ENCODE peak calls at places on chromosomes 7 and 10, in nine cellular contexts. M is Peyer's patch, G is sigmoid colon, A is transverse colon, T is IMR-90, D is prostate gland, I is body of pancreas, S is A549, R is stomach. H is an unnamed sample.

GRCh38 chr7:55556492-55556891 is 15.8 kb downstream of the VOPP1 start:
- DNase-seq in R (no peak), I (no peak), M (no peak), G (no peak), D (no peak), T (no peak), A (no peak), S (no peak), H (no peak)

GRCh38 chr10:108556176-108556575 is 1367.1 kb downstream of the XPNPEP1 start:
- DNase-seq in A (no peak), R (no peak), S (no peak), M (no peak), T (no peak), I (no peak), G (no peak), D (no peak), H (no peak)

GRCh38 chr10:124791378-124792348 is at the start of gene EEF1AKMT2:
- DNase-seq in S (peak), D (peak), T (peak), G (peak), M (peak), I (peak), A (peak), R (peak), H (peak)

GRCh38 chr10:119153661-119154060 is 11.9 kb downstream of the SFXN4 start:
- DNase-seq in R (no peak), T (no peak), A (no peak), I (no peak), S (no peak), G (peak), D (no peak), M (no peak), H (no peak)

GRCh38 chr10:107733731-107734130 is 569.2 kb upstream of the SORCS1 start:
- DNase-seq in T (no peak), A (no peak), R (no peak), D (no peak), G (no peak), S (no peak), M (no peak), I (no peak), H (no peak)

GRCh38 chr10:34814228-34815173 is 595 bp downstream of the PARD3 start:
- DNase-seq in A (peak), D (peak), T (peak), I (peak), G (peak), S (peak), R (peak), M (peak), H (peak)

GRCh38 chr10:99658622-99659030 is 683 bp upstream of the ENTPD7 start:
- DNase-seq in R (peak), M (peak), I (peak), S (no peak), T (peak), D (peak), G (no peak), A (peak), H (peak)

GRCh38 chr10:89837173-89838001 is 136.0 kb downstream of the KIF20B start:
- DNase-seq in D (peak), A (peak), T (peak), I (peak), G (peak), M (peak), R (peak), S (no peak), H (no peak)

GRCh38 chr10:48526371-48526821 is 78.5 kb downstream of the ARHGAP22 start:
- DNase-seq in T (peak), S (no peak), A (no peak), M (no peak), D (no peak), R (peak), I (no peak), G (no peak), H (no peak)

GRCh38 chr7:151838861-151839381 is 38.0 kb downstream of the PRKAG2 start:
- DNase-seq in M (no peak), T (no peak), I (no peak), D (no peak), A (peak), S (no peak), G (no peak), R (no peak), H (no peak)

GRCh38 chr7:102404005-102404861 is 8.1 kb downstream of the PRKRIP1 start:
- DNase-seq in G (no peak), S (peak), D (no peak), R (no peak), I (peak), M (no peak), T (peak), A (peak), H (peak)

GRCh38 chr7:124784879-124785818 is 19.6 kb upstream of the GPR37 start:
- DNase-seq in M (no peak), D (peak), I (peak), G (no peak), S (peak), T (peak), A (peak), R (peak), H (peak)

GRCh38 chr7:12847001-12847400 is 159.6 kb downstream of the ARL4A start:
- DNase-seq in R (no peak), G (no peak), T (no peak), D (no peak), M (no peak), I (no peak), S (no peak), A (no peak), H (no peak)

GRCh38 chr7:49433794-49434193 is 339.6 kb upstream of the VWC2 start:
- DNase-seq in A (no peak), D (no peak), G (no peak), T (no peak), I (no peak), M (no peak), R (no peak), S (no peak), H (no peak)

GRCh38 chr10:14601872-14602725 is 172.6 kb downstream of the FAM107B start:
- DNase-seq in M (peak), I (peak), T (peak), R (peak), D (no peak), A (peak), S (peak), G (no peak), H (peak)
- H3K4me3 ChIP-seq in M (peak), I (no peak), T (peak), R (peak), D (no peak), A (peak), S (peak), G (no peak), H (no peak)

GRCh38 chr7:2934211-2934731 is 90.2 kb upstream of the GNA12 start:
- DNase-seq in D (no peak), A (no peak), G (peak), M (peak), T (peak), R (no peak), S (peak), I (no peak), H (no peak)
- TF ChIP-seq CTCF in D (no peak), A (no peak), G (no peak), M (no peak), T (no peak), R (no peak), S (no peak), I (no peak), H (no peak)

DNA sequence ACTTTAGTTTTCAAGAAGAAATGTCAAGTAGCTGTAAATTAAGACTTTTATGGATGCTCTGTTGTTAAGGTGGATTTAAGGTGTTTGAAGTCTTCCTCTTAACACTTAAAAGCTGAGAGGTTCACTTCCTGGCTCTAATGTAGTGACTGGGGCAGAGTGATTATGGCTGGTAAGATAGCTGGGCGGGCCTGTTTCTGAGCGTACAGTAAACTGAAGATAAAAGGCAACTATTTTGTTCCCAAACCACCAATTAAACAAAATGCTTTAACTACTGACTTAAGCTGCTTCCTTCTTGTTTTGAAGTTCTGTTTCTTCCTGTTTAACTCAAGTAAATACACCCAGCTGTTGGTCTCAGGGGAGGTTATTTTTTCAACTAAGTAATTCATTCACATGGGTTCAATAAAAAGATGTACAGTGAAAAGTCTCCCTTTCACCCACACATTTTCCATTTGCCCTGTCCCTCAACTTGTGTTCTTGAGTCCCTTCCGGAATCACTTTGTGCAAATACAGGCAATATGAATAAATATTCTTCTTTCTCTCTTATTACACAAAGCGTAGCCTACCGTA is 19.3 kb downstream of the VWA2 start:
- DNase-seq in D (no peak), R (peak), S (no peak), M (no peak), I (no peak), G (no peak), T (no peak), A (peak), H (no peak)
- TF ChIP-seq POLR2A in D (no peak), R (no peak), S (no peak), M (no peak), I (no peak), G (no peak), T (no peak), A (no peak), H (no peak)

GRCh38 chr7:157875230-157876179 is 538.7 kb downstream of the DNAJB6 start:
- DNase-seq in M (no peak), D (no peak), A (no peak), R (peak), G (no peak), T (no peak), I (no peak), S (peak), H (peak)

GRCh38 chr7:157873181-157873580 is 536.4 kb downstream of the DNAJB6 start:
- DNase-seq in T (no peak), I (no peak), A (no peak), G (no peak), D (no peak), R (no peak), M (no peak), S (no peak), H (no peak)

GRCh38 chr7:157873664-157874063 is 536.9 kb downstream of the DNAJB6 start:
- DNase-seq in M (no peak), S (no peak), T (no peak), A (no peak), I (no peak), R (no peak), G (no peak), D (no peak), H (no peak)

GRCh38 chr7:157874870-157875229 is 538.0 kb downstream of the DNAJB6 start:
- DNase-seq in T (no peak), R (no peak), D (no peak), G (no peak), A (no peak), M (no peak), I (no peak), S (no peak), H (no peak)

GRCh38 chr7:157874208-157874816 is 537.5 kb downstream of the DNAJB6 start:
- DNase-seq in S (no peak), T (no peak), G (no peak), A (no peak), I (no peak), D (no peak), M (no peak), R (no peak), H (no peak)
- H3K4me3 ChIP-seq in S (no peak), T (no peak), G (no peak), A (no peak), I (no peak), D (no peak), M (no peak), R (no peak), H (no peak)

GRCh38 chr10:28681345-28681763 is 4.0 kb downstream of the BAMBI start:
- DNase-seq in S (no peak), G (no peak), R (no peak), D (peak), I (no peak), M (no peak), T (no peak), A (no peak), H (no peak)

GRCh38 chr10:28678687-28679457 is 1.6 kb downstream of the BAMBI start:
- DNase-seq in A (no peak), R (no peak), I (no peak), S (no peak), D (no peak), M (no peak), T (peak), G (no peak), H (no peak)

GRCh38 chr10:28681928-28682750 is 4.8 kb downstream of the BAMBI start:
- DNase-seq in T (no peak), D (no peak), M (no peak), I (no peak), G (no peak), R (no peak), A (no peak), S (no peak), H (no peak)

GRCh38 chr10:28677889-28678686 is 767 bp downstream of the BAMBI start:
- DNase-seq in I (peak), G (no peak), M (peak), A (peak), R (peak), S (no peak), D (peak), T (peak), H (peak)

GRCh38 chr10:28679941-28680752 is 2.8 kb downstream of the BAMBI start:
- DNase-seq in I (no peak), S (no peak), T (no peak), D (peak), A (no peak), M (no peak), R (no peak), G (no peak), H (peak)
- TF ChIP-seq CTCF in I (no peak), S (peak), T (peak), D (peak), A (peak), M (no peak), R (peak), G (no peak), H (peak)

GRCh38 chr10:102245101-102245931 is at the start of gene GBF1:
- DNase-seq in R (peak), G (peak), M (peak), A (peak), S (peak), I (peak), D (peak), T (peak), H (peak)
- TF ChIP-seq POLR2A in R (peak), G (peak), M (peak), A (peak), S (peak), I (peak), D (peak), T (peak), H (peak)

GRCh38 chr7:45033931-45034290 is 33.9 kb downstream of the CCM2 start:
- DNase-seq in D (peak), G (no peak), A (no peak), S (no peak), I (peak), T (no peak), M (no peak), R (no peak), H (peak)

GRCh38 chr7:45035909-45036308 is 35.9 kb downstream of the CCM2 start:
- DNase-seq in M (no peak), D (peak), A (no peak), T (no peak), I (no peak), S (no peak), G (no peak), R (no peak), H (no peak)

GRCh38 chr7:45036801-45037200 is 36.8 kb downstream of the CCM2 start:
- DNase-seq in T (no peak), D (no peak), G (no peak), I (no peak), S (no peak), R (no peak), A (no peak), M (no peak), H (no peak)

GRCh38 chr7:45036317-45036716 is 36.3 kb downstream of the CCM2 start:
- DNase-seq in R (no peak), S (no peak), G (no peak), I (no peak), M (no peak), A (no peak), T (no peak), D (no peak), H (no peak)

GRCh38 chr7:45035371-45035770 is 35.4 kb downstream of the CCM2 start:
- DNase-seq in S (no peak), A (no peak), T (no peak), G (no peak), I (no peak), R (no peak), D (no peak), M (no peak), H (no peak)
- H3K4me3 ChIP-seq in S (no peak), A (no peak), T (no peak), G (no peak), I (no peak), R (no peak), D (no peak), M (no peak), H (no peak)

GRCh38 chr10:62818426-62819011 is 2.4 kb upstream of the EGR2 start:
- DNase-seq in G (no peak), D (no peak), A (peak), I (peak), R (no peak), S (no peak), M (peak), T (no peak), H (peak)
- TF ChIP-seq CTCF in G (no peak), D (peak), A (no peak), I (no peak), R (no peak), S (no peak), M (no peak), T (peak), H (no peak)

DNA sequence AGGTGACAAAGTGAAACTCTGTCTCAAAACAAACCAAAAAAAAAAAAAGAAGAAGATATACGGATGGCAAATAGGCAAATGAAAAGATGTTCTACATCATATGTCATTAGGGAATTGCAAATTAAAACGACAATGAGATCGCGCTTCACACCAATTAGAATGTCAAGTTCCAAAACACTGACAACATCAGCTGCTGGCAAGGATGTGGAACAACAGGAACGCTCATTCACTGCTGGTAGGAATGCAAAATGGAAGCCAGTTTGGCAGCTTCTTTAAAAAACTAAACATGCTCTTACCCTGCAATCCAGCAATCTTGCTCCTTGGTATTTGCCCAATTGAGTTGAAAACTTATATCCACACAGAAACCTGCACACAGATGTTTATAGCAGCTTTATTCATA is 34.8 kb downstream of the CALML5 start:
- DNase-seq in A (no peak), M (no peak), D (no peak), R (no peak), I (no peak), T (no peak), G (no peak), S (no peak), H (no peak)
- TF ChIP-seq POLR2A in A (no peak), M (no peak), D (no peak), R (no peak), I (no peak), T (no peak), G (no peak), S (no peak), H (no peak)

GRCh38 chr7:40098810-40099209 is 35.6 kb downstream of the MPLKIP start:
- DNase-seq in T (no peak), G (no peak), R (no peak), A (no peak), M (no peak), I (no peak), D (no peak), S (no peak), H (no peak)

GRCh38 chr7:40097728-40098127 is 36.7 kb downstream of the MPLKIP start:
- DNase-seq in A (no peak), M (no peak), D (no peak), R (no peak), I (no peak), G (no peak), S (no peak), T (no peak), H (no peak)

GRCh38 chr7:40095226-40095625 is 39.2 kb downstream of the MPLKIP start:
- DNase-seq in D (no peak), I (no peak), R (no peak), M (no peak), A (no peak), T (no peak), G (no peak), S (no peak), H (no peak)

GRCh38 chr7:40093631-40094350 is 40.6 kb downstream of the MPLKIP start:
- DNase-seq in I (no peak), T (no peak), G (no peak), M (no peak), A (no peak), D (no peak), S (no peak), R (no peak), H (peak)

DNA sequence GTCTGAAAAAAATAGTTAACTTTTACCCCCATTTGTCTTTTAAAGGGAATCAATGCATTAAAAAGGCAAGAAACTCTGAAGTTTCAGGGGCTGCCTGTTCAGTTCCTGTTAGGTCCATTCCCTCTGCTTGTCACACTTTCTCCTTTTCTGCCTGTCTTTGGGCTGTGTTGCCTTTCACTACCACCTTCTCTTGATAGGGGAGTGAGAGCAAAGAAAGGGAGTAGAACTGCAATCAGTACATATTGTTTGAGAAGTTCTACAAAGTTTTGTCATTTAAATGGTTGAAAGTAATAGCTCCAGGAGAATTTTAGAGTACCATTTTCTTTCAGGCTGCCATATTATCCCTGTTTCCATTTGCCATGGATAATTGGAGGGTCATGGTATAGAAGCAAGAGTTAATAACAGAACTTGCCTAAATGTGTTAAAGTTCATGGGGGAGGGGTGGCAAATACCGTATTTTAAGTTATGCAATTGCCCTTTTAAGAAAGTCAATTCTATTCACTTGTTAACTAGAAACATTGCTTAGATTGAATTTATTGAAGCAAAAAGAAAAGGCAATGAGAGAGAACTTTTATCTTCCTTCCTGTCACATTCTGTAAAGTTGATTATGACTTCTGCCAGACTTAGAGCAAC is 38.6 kb downstream of the MPLKIP start:
- DNase-seq in I (no peak), D (no peak), R (no peak), G (no peak), M (no peak), A (no peak), S (no peak), T (no peak), H (no peak)
- H3K4me3 ChIP-seq in I (no peak), D (no peak), R (no peak), G (no peak), M (no peak), A (no peak), S (no peak), T (no peak), H (no peak)

H was measured in adrenal gland.